ENCODE peak calls at places on chromosomes 13 and 19, in nine cellular contexts. L, I, C, H, W, F, P, B and M are unnamed samples.

GRCh38 chr13:64078025-64078424 is 2662.4 kb upstream of the PCDH20 start:
- DNase-seq in H (no peak), B (no peak), C (no peak), W (no peak), L (no peak), I (no peak), P (no peak), F (no peak), M (no peak)

GRCh38 chr13:75469087-75469486 is 12.9 kb downstream of the TBC1D4 start:
- DNase-seq in F (peak; percentile 79), I (no peak), L (no peak), P (no peak), B (no peak), H (no peak), C (no peak), W (no peak), M (no peak)

GRCh38 chr19:47821460-47822020 is at the start of gene CRX:
- DNase-seq in P (no peak), L (no peak), F (no peak), H (no peak), C (no peak), W (no peak), B (no peak), I (no peak), M (no peak)

GRCh38 chr19:3357731-3358391 is 8.5 kb upstream of the NFIC start:
- DNase-seq in W (no peak), F (peak; percentile 72), B (no peak), H (no peak), I (no peak), L (no peak), C (peak; percentile 58), P (no peak), M (no peak)

GRCh38 chr13:23488442-23488841 is 54.9 kb upstream of the SACS start:
- DNase-seq in W (peak; percentile 29), I (no peak), P (peak; percentile 77), F (no peak), B (no peak), L (peak; percentile 51), H (peak; percentile 91), C (no peak), M (no peak)

GRCh38 chr19:15122331-15123030 is 15.3 kb downstream of the SYDE1 start:
- DNase-seq in F (no peak), B (no peak), W (no peak), H (no peak), L (no peak), I (no peak), P (no peak), C (no peak), M (no peak)

GRCh38 chr13:99045396-99045795 is 67.5 kb upstream of the DOCK9 start:
- DNase-seq in F (no peak), I (no peak), C (no peak), P (no peak), L (peak; percentile 33), B (no peak), W (no peak), H (no peak), M (no peak)

GRCh38 chr19:47433121-47433520 is 13.8 kb upstream of the MEIS3 start:
- DNase-seq in I (no peak), H (no peak), C (no peak), L (no peak), P (no peak), F (no peak), B (no peak), W (peak; percentile 43), M (peak; percentile 39)

GRCh38 chr13:113493315-113493951 is 2.9 kb upstream of the DCUN1D2 start:
- DNase-seq in P (peak; percentile 88), B (no peak), H (peak; percentile 92), I (no peak), F (no peak), W (peak; percentile 93), C (peak; percentile 50), L (peak; percentile 96), M (peak; percentile 76)

GRCh38 chr13:67230774-67231480 is 791 bp upstream of the PCDH9 start:
- DNase-seq in F (peak; percentile 72), H (peak; percentile 35), C (peak; percentile 49), L (peak; percentile 78), B (peak; percentile 89), I (peak; percentile 52), W (peak; percentile 79), P (peak; percentile 63), M (peak; percentile 20)

GRCh38 chr19:590396-590745 is 690 bp downstream of the HCN2 start:
- DNase-seq in P (peak; percentile 25), W (peak; percentile 56), F (no peak), I (no peak), C (no peak), H (peak; percentile 11), B (no peak), L (peak; percentile 47), M (no peak)

DNA sequence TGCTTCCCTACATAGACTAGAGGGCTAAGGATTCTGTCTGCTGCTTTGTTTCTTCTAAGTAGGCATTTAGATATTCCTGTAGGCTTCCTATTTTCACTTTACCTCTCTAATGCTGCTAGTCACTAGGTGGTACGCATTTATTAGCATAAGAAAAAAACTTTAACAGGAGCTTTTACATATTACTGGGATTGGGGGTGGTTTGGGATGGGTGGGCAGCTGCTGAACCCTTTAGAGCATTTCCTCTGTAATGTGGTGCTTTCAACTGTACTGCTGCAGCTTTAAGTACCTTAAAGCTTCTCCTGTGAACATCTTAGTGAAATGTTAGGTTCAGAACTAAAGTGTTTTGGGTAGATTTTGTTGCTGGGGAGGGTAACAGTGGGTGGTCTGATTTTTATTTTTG is 92.6 kb downstream of the ZNF486 start:
- DNase-seq in L (no peak), I (no peak), C (no peak), H (no peak), F (peak; percentile 81), B (no peak), P (no peak), W (no peak), M (no peak)
- H3K4me3 ChIP-seq in L (no peak overlapping the region), I (no peak overlapping the region), C (no peak overlapping the region), H (no peak overlapping the region), F (peak overlapping the region; percentile 9), B (no peak overlapping the region), P (no peak overlapping the region), W (no peak overlapping the region), M (no peak overlapping the region)

DNA sequence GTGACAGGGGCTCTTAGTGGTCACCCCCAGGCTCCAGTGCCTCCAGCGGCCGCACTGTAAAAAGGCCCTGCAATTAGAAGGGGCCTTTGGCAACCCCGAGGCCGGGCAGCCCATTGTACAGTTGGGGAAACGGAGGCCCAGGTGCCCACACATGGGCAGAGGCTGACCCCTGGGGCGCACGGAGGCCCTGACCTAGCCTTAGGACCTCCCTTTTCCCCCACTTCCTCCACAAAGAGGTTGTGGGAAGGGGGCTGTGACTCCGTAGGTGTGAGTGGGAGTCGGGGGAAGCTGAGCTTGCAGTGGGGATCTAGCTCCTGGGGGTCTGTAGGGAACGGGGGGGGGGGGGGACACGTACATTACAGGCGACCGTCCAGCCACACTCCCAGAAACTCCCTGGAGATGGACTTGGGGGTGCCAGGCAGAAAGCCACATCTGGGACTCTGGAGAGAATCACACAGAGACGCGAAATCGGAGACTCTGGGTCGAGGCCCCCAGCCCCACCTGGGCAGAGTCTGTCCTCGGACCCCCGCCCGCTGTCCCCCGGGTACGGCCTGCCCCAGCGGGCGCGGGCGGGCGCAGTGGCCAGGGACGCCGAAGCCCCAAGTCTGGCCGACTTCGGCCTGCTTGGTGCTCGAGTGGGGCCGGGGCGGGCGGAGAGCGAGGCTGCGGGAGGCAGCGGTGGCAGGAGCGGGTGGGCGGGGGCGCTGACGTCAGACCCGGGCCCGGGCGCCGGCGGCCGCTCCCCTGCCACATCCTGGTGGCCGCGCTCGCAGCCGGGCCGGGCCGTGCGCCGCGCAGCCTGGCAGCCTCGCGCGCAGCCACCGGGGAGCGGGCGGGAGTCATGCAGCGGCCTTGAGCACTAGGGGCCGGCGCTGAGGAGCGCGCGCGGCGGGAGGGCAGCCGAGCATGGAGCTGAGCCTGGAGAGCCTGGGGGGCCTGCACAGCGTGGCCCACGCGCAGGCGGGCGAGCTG is at the start of gene ONECUT3:
- DNase-seq in L (no peak), H (peak; percentile 53), I (no peak), C (no peak), F (no peak), P (no peak), B (no peak), W (no peak), M (no peak)
- H3K4me3 ChIP-seq in L (no peak within 1 kb of the TSS), H (peak within 1 kb of the TSS; percentile 42), I (no peak within 1 kb of the TSS), C (no peak within 1 kb of the TSS), F (no peak within 1 kb of the TSS), P (no peak within 1 kb of the TSS), B (no peak within 1 kb of the TSS), W (no peak within 1 kb of the TSS), M (no peak within 1 kb of the TSS)

GRCh38 chr13:48567521-48568331 is 34.8 kb upstream of the RCBTB2 start:
- DNase-seq in B (no peak), H (no peak), W (peak; percentile 51), C (no peak), I (peak; percentile 48), F (no peak), L (no peak), P (no peak), M (peak; percentile 83)
- H3K4me3 ChIP-seq in B (no peak overlapping the region), H (no peak overlapping the region), W (no peak overlapping the region), C (no peak overlapping the region), I (no peak overlapping the region), F (no peak overlapping the region), L (no peak overlapping the region), P (no peak overlapping the region), M (no peak overlapping the region)

GRCh38 chr19:11578342-11579142 is 1.1 kb upstream of the ACP5 start:
- DNase-seq in P (no peak), B (no peak), H (no peak), I (peak; percentile 46), L (no peak), C (peak; percentile 36), F (peak; percentile 67), W (peak; percentile 33), M (peak; percentile 74)
- H3K4me3 ChIP-seq in P (peak overlapping the region; percentile 41), B (peak overlapping the region; percentile 9), H (no peak overlapping the region), I (no peak overlapping the region), L (no peak overlapping the region), C (no peak overlapping the region), F (peak overlapping the region; percentile 70), W (no peak overlapping the region), M (no peak overlapping the region)

DNA sequence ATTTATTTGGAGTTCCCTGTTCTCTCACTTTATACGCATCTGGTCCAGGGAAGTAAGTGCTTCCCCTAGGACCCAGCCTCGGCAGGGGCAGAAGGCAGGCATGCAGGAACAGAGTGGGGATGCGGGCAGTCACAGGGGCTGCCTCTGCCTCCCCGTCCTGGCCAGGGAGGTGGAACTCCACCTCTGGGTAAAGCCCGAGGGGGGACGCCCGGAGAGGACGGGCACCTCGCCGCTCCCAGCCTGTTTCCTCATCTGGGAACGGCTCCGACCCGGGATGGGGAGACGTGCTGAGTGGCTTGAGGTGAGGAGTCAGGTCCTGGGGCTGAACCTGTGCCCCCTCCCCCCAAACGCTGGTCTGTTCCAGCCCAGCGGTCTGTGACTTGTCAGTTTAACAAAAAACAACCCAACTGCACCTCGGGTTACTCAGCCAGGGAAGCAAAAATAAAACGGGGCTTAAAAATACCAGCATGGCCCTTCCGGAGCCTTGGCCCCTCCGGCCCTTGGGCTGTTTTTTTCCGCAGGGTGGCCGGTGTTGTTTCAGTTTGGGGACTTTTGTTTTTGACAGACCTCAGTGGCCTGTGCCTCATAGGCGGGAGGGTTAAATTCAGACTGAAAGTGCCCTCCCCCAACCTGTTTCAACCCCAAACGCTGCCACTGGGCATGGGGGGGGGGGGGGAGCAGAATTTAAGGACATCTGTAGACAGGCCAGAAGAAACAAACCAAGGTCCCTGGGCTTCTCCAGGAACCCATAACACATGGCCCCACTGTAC is 4.1 kb downstream of the TCF3 start:
- DNase-seq in P (no peak), I (no peak), F (no peak), L (no peak), C (no peak), H (no peak), W (no peak), B (no peak), M (no peak)
- H3K4me3 ChIP-seq in P (no peak overlapping the region), I (no peak overlapping the region), F (no peak overlapping the region), L (no peak overlapping the region), C (no peak overlapping the region), H (no peak overlapping the region), W (no peak overlapping the region), B (no peak overlapping the region), M (no peak overlapping the region)